ENCODE peak calls at places on chromosomes 16 and 17, in four cellular contexts. V is IMR-90, Z is AG04449, Q is brain microvascular endothelial cell. X is an unnamed sample.

GRCh38 chr17:42683407-42684031 is 1.2 kb downstream of the CNTNAP1 start:
- DNase-seq in V (peak), Q (no peak), Z (no peak), X (no peak)

GRCh38 chr16:4529085-4530060 is 9.2 kb downstream of the CDIP1 start:
- DNase-seq in Z (no peak), Q (peak), V (peak), X (no peak)

GRCh38 chr16:81940781-81941560 is 70.3 kb downstream of the SDR42E1 start:
- DNase-seq in V (peak), Z (peak), Q (peak), X (peak)

GRCh38 chr17:46811978-46812583 is 6.4 kb downstream of the WNT3 start:
- DNase-seq in V (peak), Z (peak), Q (no peak), X (no peak)

GRCh38 chr17:6510321-6511023 is 45.9 kb downstream of the PITPNM3 start:
- DNase-seq in V (peak), Q (peak), Z (no peak), X (no peak)

GRCh38 chr17:36777118-36777517 is 160.2 kb upstream of the LHX1 start:
- DNase-seq in V (peak), Q (no peak), Z (no peak), X (no peak)

GRCh38 chr17:71035226-71035625 is 865.9 kb downstream of the KCNJ2 start:
- DNase-seq in Q (no peak), Z (no peak), V (no peak), X (no peak)

GRCh38 chr16:81758376-81758775 is 20.7 kb upstream of the PLCG2 start:
- DNase-seq in Z (no peak), V (peak), Q (peak), X (no peak)

GRCh38 chr16:25066747-25067631 is 44.6 kb upstream of the LCMT1 start:
- DNase-seq in Q (peak), V (peak), Z (no peak), X (no peak)

GRCh38 chr16:55035037-55035436 is 104.4 kb downstream of the IRX5 start:
- DNase-seq in Z (no peak), V (no peak), Q (peak), X (no peak)

GRCh38 chr17:82787081-82787848 is 35.4 kb downstream of the TBCD start:
- DNase-seq in Z (no peak), Q (no peak), V (no peak), X (no peak)

GRCh38 chr17:14092808-14093207 is 23.5 kb downstream of the COX10 start:
- DNase-seq in V (no peak), Q (no peak), Z (no peak), X (no peak)

GRCh38 chr16:66651965-66652364 is 44.6 kb downstream of the CMTM4 start:
- DNase-seq in Q (no peak), Z (no peak), V (no peak), X (no peak)

GRCh38 chr16:66651474-66651765 is 45.1 kb downstream of the CMTM4 start:
- DNase-seq in Z (no peak), V (no peak), Q (no peak), X (no peak)

GRCh38 chr16:66649167-66649566 is 44.7 kb downstream of the CMTM3 start:
- DNase-seq in Q (no peak), V (no peak), Z (no peak), X (no peak)

GRCh38 chr16:66649636-66650205 is 45.2 kb downstream of the CMTM3 start:
- DNase-seq in Q (no peak), Z (no peak), V (no peak), X (no peak)

GRCh38 chr16:66650707-66651473 is 45.7 kb downstream of the CMTM4 start:
- DNase-seq in Z (peak), V (peak), Q (peak), X (no peak)
- H3K4me3 ChIP-seq in Z (peak), V (peak), Q (peak), X (no peak)

DNA sequence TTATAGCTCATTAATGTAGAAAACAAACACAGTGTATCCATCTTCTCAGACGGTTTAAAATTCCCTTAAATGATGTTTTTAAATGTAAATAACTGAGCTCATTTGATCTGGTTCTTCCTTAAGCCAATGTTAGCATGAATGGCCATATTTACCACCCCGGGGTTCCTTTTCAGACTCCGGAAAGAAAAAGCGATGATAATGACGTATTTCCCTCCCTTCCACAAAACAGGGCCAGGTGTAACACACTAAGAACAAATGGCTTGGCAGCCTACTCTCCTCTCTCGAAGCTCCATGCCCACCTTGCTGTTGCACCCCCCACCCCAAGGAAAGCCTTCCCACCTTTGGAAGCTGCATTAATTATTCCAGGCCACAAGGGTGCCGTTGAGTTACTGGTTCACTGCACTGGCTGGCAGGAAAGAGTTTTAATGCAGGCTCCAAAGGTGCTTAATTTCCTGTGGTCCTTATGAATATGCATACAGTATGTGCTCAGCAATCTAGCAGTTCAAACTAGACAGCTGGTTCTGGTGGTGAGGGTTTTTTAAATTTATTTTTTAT is 378.9 kb downstream of the WWOX start:
- DNase-seq in V (no peak), Z (no peak), Q (no peak), X (no peak)
- TF ChIP-seq CTCF in V (no peak), Z (no peak), Q (peak), X (peak)

DNA sequence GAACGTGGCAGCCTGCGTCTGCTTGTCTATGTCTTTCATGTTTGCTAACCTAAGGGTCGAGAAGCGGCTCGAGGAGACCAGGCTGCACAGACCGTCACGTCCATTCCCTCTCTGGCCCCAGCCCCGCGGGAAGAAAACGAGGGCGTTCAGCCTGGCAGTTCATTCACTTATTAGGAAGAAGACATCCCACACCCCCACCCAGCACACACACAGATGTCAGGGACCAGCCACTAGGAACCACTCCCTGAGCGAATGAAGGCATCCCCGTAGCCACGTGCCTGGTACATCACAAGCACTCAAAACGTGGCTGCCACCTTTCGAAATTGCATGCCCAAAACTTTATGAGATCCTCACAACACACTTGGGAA is 712 bp upstream of the MTHFSD start:
- DNase-seq in Q (no peak), Z (no peak), V (no peak), X (no peak)
- H3K4me3 ChIP-seq in Q (peak), Z (peak), V (peak), X (peak)

DNA sequence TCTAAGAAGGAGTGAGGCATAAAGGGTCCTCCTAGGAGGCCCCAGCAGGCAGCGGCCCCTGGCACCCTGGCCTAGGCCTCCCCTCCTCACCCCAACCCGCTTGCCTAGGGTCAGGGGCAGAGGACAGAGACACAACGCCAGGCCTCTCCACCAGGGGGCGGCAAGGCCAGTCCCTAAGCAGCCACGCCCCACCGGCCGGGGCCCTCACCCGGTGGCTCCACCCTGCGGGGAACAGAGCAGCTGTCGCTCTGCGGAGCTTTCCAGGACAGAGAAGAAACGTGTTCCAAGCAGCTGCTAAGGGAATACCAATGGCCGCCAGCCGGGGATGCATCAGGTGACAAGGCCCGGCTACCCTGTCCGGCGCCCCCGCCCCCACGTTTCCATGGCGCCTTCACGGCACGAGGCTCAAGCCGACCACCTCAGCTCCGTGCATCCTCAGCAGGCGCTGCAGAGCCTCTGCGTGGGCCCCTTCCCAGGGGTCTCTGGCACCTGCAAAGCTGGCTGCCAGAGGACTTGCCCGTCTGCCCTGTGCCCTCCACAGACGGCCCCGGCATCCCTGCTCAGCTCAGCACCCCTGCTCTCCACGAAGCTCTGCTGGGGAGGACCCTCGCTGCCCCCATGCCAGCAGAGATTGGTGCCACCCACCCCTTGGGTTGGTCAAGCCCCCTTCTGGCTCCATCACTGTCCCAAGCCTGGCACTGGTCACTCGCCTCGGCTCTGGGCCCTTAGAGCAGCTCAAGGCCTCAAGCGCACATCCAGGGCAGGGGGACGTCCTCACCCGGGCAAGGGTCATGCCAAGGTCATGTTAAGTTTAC is 5.6 kb downstream of the ZNF598 start:
- DNase-seq in Q (peak), V (peak), Z (no peak), X (no peak)
- TF ChIP-seq CTCF in Q (peak), V (peak), Z (peak), X (peak)

GRCh38 chr17:1626333-1626732 is 2.3 kb downstream of the SLC43A2 start:
- DNase-seq in V (no peak), Z (no peak), Q (no peak), X (no peak)
- H3K4me3 ChIP-seq in V (no peak), Z (no peak), Q (no peak), X (no peak)

GRCh38 chr16:85232369-85233142 is 120.3 kb upstream of the CIBAR2 start:
- DNase-seq in V (no peak), Q (no peak), Z (no peak), X (no peak)

GRCh38 chr16:85231959-85232358 is 119.7 kb upstream of the CIBAR2 start:
- DNase-seq in Q (no peak), Z (no peak), V (no peak), X (no peak)

GRCh38 chr16:85233520-85233919 is 121.2 kb upstream of the CIBAR2 start:
- DNase-seq in Q (no peak), V (no peak), Z (no peak), X (no peak)

GRCh38 chr16:85235988-85236831 is 123.9 kb upstream of the CIBAR2 start:
- DNase-seq in Z (no peak), Q (no peak), V (no peak), X (no peak)

GRCh38 chr16:85234310-85235235 is 122.3 kb upstream of the CIBAR2 start:
- DNase-seq in Q (peak), Z (no peak), V (peak), X (no peak)
- TF ChIP-seq CTCF in Q (no peak), Z (no peak), V (no peak), X (no peak)

GRCh38 chr17:40564195-40564882 is 933 bp downstream of the CCR7 start:
- DNase-seq in Z (no peak), V (no peak), Q (no peak), X (no peak)
- H3K4me3 ChIP-seq in Z (no peak), V (no peak), Q (no peak), X (no peak)

GRCh38 chr17:43756176-43756575 is 2.4 kb downstream of the SOST start:
- DNase-seq in V (no peak), Z (no peak), Q (no peak), X (no peak)

GRCh38 chr17:43753488-43754129 is 5.0 kb downstream of the SOST start:
- DNase-seq in V (peak), Q (no peak), Z (no peak), X (no peak)

GRCh38 chr17:43754947-43755346 is 3.6 kb downstream of the SOST start:
- DNase-seq in Z (no peak), V (no peak), Q (no peak), X (no peak)

GRCh38 chr17:43757171-43757660 is 1.4 kb downstream of the SOST start:
- DNase-seq in Q (no peak), Z (no peak), V (no peak), X (no peak)

DNA sequence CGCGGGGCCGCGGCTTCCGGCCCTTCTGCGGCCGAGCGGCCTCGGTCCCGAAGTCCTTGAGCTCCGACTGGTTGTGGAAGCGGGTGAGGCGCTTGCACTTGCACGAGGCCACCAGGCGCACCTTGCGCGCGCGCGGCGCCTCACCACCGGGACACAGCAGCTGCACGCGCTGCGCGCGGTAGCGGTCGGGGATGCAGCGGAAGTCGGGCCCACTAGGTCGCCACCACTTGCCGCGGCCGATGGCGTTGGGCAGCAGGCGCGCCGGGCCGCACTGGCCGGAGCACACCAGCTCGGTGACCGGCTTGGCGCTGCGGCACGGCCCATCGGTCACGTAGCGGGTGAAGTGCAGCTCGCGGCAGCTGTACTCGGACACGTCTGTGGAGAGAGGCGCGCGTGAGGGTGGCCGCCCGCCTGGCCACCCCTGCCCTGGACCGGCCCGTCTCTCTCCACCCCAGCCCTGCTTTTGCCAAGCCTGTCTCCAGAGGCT is 3.2 kb downstream of the SOST start:
- DNase-seq in V (peak), Z (no peak), Q (no peak), X (no peak)
- TF ChIP-seq CTCF in V (peak), Z (no peak), Q (no peak), X (no peak)

X was measured in epithelial cell of proximal tubule.